ENCODE peak calls at places on chromosomes 16 and 17, in six cellular contexts. R is IMR-90, M is H1, S is neuronal stem cell, D is mesenchymal stem cell, P is trophoblast cell. Y is an unnamed sample.
A peak's percentile ranks its signal among the peaks of the same experiment; 100 is the strongest.

GRCh38 chr17:80895366-80895765 is 96.3 kb upstream of the CHMP6 start:
- DNase-seq in M (no peak), D (no peak), P (no peak), S (no peak), R (no peak), Y (no peak)

GRCh38 chr17:17737938-17738894 is 57.0 kb downstream of the RAI1 start:
- DNase-seq in M (peak; percentile 69), S (no peak), P (no peak), R (no peak), D (peak; percentile 40), Y (peak; percentile 76)

GRCh38 chr17:57331423-57331822 is 75.1 kb downstream of the MSI2 start:
- DNase-seq in D (no peak), P (peak; percentile 49), M (no peak), R (no peak), S (no peak), Y (no peak)

GRCh38 chr17:37708616-37709212 is 36.1 kb downstream of the HNF1B start:
- DNase-seq in M (no peak), R (peak; percentile 53), D (peak; percentile 19), P (no peak), S (no peak), Y (no peak)

GRCh38 chr17:1390422-1391367 is 9.3 kb downstream of the YWHAE start:
- DNase-seq in D (peak; percentile 70), P (peak; percentile 55), M (no peak), R (peak; percentile 51), S (no peak), Y (no peak)

GRCh38 chr16:8867483-8868271 is 1.1 kb downstream of the CARHSP1 start:
- DNase-seq in P (no peak), R (no peak), M (no peak), S (peak; percentile 44), D (peak; percentile 41), Y (no peak)

GRCh38 chr17:72244942-72245341 is 124.1 kb downstream of the SOX9 start:
- DNase-seq in S (no peak), D (no peak), P (no peak), R (no peak), M (no peak), Y (no peak)

GRCh38 chr16:89402962-89403361 is 87.4 kb downstream of the ANKRD11 start:
- DNase-seq in M (no peak), D (no peak), P (no peak), S (no peak), R (no peak), Y (no peak)

GRCh38 chr17:66248285-66248684 is 19.1 kb upstream of the APOH start:
- DNase-seq in D (no peak), P (no peak), S (no peak), M (no peak), R (no peak), Y (no peak)

GRCh38 chr17:65576939-65577338 is 15.5 kb upstream of the AXIN2 start:
- DNase-seq in D (no peak), P (no peak), S (no peak), M (no peak), R (no peak), Y (peak; percentile 79)

GRCh38 chr17:12927541-12928425 is 90.0 kb downstream of the ELAC2 start:
- DNase-seq in S (no peak), P (peak; percentile 62), R (no peak), D (no peak), M (no peak), Y (no peak)

GRCh38 chr16:14125708-14126107 is 54.6 kb downstream of the MRTFB start:
- DNase-seq in D (no peak), P (no peak), R (no peak), S (no peak), M (no peak), Y (no peak)

GRCh38 chr16:70695351-70696070 is 9.7 kb upstream of the MTSS2 start:
- DNase-seq in P (no peak), R (no peak), D (peak; percentile 36), S (no peak), M (no peak), Y (no peak)

GRCh38 chr16:4270595-4270994 is 2.2 kb downstream of the TFAP4 start:
- DNase-seq in D (no peak), M (no peak), S (no peak), R (no peak), P (no peak), Y (no peak)

GRCh38 chr16:2163211-2163881 is 7.8 kb downstream of the TRAF7 start:
- DNase-seq in P (no peak), R (no peak), S (no peak), M (no peak), D (no peak), Y (no peak)

GRCh38 chr16:30458561-30459394 is 13.1 kb upstream of the SEPHS2 start:
- DNase-seq in S (no peak), M (no peak), D (no peak), R (no peak), P (no peak), Y (no peak)

GRCh38 chr17:46788796-46789195 is 29.7 kb downstream of the WNT3 start:
- DNase-seq in D (no peak), M (no peak), P (no peak), R (no peak), S (no peak), Y (no peak)

GRCh38 chr17:63480826-63481487 is 4.1 kb downstream of the ACE start:
- DNase-seq in P (no peak), D (no peak), R (no peak), S (no peak), M (no peak), Y (no peak)

GRCh38 chr17:28954886-28955285 is 3.6 kb upstream of the PHF12 start:
- DNase-seq in M (no peak), S (no peak), R (no peak), D (no peak), P (no peak), Y (no peak)

GRCh38 chr17:28951991-28952975 is 965 bp upstream of the PHF12 start:
- DNase-seq in D (peak; percentile 100), S (peak; percentile 99), R (peak; percentile 99), M (peak; percentile 89), P (peak; percentile 97), Y (peak; percentile 100)

GRCh38 chr17:28955408-28955807 is 4.1 kb upstream of the PHF12 start:
- DNase-seq in P (no peak), M (no peak), R (no peak), D (no peak), S (no peak), Y (no peak)

GRCh38 chr17:28951428-28951990 is at the start of gene PHF12:
- DNase-seq in M (peak; percentile 97), R (peak; percentile 100), D (peak; percentile 100), P (peak; percentile 100), S (peak; percentile 100), Y (peak; percentile 100)

DNA sequence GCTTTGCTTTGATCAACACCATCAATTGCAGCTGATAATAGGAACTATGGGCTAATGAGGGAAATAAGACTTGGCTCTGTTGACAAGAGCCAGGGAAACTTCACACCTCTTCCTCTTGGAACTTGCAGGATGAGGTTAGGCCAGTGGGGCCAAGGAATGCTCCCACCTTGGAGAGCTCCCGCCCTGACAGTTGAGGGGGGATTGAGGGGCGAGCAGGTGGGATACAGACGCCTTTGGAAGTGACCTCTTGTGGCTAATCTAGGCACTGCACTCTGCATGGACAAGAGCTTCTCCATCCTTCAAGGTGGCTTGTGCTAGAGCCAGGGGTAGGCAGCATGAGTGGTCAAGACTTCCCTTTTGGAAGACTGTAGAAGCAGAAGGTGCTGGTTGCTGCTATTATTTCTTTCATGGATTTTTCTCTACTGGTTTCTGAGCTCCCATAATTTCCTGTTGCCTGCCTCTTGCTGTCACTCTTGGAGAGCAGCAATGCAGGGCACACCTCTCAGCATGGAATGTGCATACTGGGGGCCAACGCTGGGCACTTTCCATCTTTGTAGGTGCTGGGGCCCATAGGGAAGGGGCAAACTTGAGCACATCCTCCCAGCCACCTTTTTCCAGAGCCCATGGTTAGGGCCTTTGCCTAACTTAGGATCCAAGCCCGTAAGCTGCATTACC is 2.3 kb upstream of the PHF12 start:
- DNase-seq in M (peak; percentile 92), R (peak; percentile 45), S (peak; percentile 83), D (peak; percentile 64), P (no peak), Y (peak; percentile 96)
- H3K9ac ChIP-seq in M (no peak overlapping the region), R (no peak overlapping the region), S (no peak overlapping the region), D (no peak overlapping the region), P (no peak overlapping the region), Y (no peak overlapping the region)

GRCh38 chr16:81810361-81810760 is 31.3 kb downstream of the PLCG2 start:
- DNase-seq in M (no peak), P (no peak), D (no peak), R (no peak), S (no peak), Y (no peak)
- H3K14ac ChIP-seq in M (no peak overlapping the region), P (no peak overlapping the region), D (no peak overlapping the region), R (no peak overlapping the region), S (no peak overlapping the region), Y (no peak overlapping the region)

GRCh38 chr17:27538156-27538955 is 82.1 kb downstream of the KSR1 start:
- DNase-seq in D (no peak), S (no peak), R (peak; percentile 72), M (no peak), P (no peak), Y (no peak)

GRCh38 chr17:27535178-27535928 is 79.1 kb downstream of the KSR1 start:
- DNase-seq in P (peak; percentile 62), S (no peak), M (no peak), D (peak; percentile 59), R (peak; percentile 44), Y (no peak)

GRCh38 chr17:27539152-27539551 is 82.9 kb downstream of the KSR1 start:
- DNase-seq in M (no peak), R (no peak), D (no peak), P (no peak), S (no peak), Y (no peak)

GRCh38 chr17:27535975-27536374 is 79.7 kb downstream of the KSR1 start:
- DNase-seq in R (no peak), D (no peak), S (no peak), P (peak; percentile 32), M (no peak), Y (no peak)

DNA sequence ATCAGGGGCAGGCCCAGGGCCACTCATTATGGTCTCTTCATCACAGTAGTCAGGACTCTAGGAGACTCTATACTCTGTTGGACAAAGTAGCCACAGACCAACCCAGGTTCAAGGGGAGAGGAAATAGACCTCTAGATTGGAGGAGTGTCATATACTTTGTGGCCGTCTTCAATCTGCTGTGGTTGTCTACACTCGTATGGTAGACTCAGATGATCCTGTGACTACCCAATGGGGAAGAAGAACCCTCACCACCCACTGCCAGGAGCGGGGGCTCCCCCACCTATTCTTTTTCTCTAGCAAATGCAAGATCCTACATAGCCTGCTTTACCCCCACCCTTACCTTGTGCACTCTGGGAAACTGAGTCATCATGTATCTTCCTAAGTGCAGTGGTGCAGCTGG is 80.5 kb downstream of the KSR1 start:
- DNase-seq in S (no peak), M (no peak), D (no peak), R (no peak), P (no peak), Y (no peak)
- H3K79me1 ChIP-seq in S (peaks cover 3% of the 10 kb centered on the region), M (peaks cover 23% of the 10 kb centered on the region), D (peaks cover 24% of the 10 kb centered on the region), R (peaks cover 88% of the 10 kb centered on the region), P (peaks cover 14% of the 10 kb centered on the region), Y (peaks cover 4% of the 10 kb centered on the region)

GRCh38 chr16:27385398-27385797 is 16.6 kb upstream of the IL21R start:
- DNase-seq in M (no peak), D (no peak), S (no peak), P (no peak), R (no peak), Y (no peak)

GRCh38 chr16:27390157-27390556 is 11.8 kb upstream of the IL21R start:
- DNase-seq in R (no peak), D (no peak), M (no peak), P (no peak), S (no peak), Y (no peak)

GRCh38 chr16:27386674-27387073 is 15.3 kb upstream of the IL21R start:
- DNase-seq in R (no peak), D (no peak), M (no peak), P (no peak), S (no peak), Y (no peak)

GRCh38 chr16:27389272-27389961 is 12.6 kb upstream of the IL21R start:
- DNase-seq in R (peak; percentile 30), P (no peak), S (no peak), D (no peak), M (no peak), Y (no peak)

GRCh38 chr16:27387724-27388123 is 14.2 kb upstream of the IL21R start:
- DNase-seq in P (no peak), R (no peak), D (no peak), S (no peak), M (no peak), Y (no peak)
- H3K9ac ChIP-seq in P (no peak overlapping the region), R (no peak overlapping the region), D (no peak overlapping the region), S (no peak overlapping the region), M (no peak overlapping the region), Y (no peak overlapping the region)